ENCODE peak calls at places on chromosomes 4 and X, in four cellular contexts. One of them, this sample, is unnamed. For H3K27me3, the result is how much of the 10 kb centered on the place peaks cover.

GRCh38 chr4:184383497-184384055 is 90.8 kb downstream of the IRF2 start:
- DNase-seq in sigmoid colon: peak
- DNase-seq in Peyer's patch: peak
- DNase-seq in spleen: no peak
- DNase-seq in this sample: no peak

GRCh38 chr4:4673070-4673469 is 131.2 kb upstream of the STX18 start:
- DNase-seq in sigmoid colon: peak
- DNase-seq in Peyer's patch: peak
- DNase-seq in spleen: no peak
- DNase-seq in this sample: no peak

GRCh38 chrX:10041383-10041782 is 74.2 kb downstream of the CLDN34 start:
- DNase-seq in spleen: no peak
- DNase-seq in Peyer's patch: no peak
- DNase-seq in sigmoid colon: no peak
- DNase-seq in this sample: no peak

GRCh38 chr4:42329421-42329820 is 67.9 kb upstream of the SHISA3 start:
- DNase-seq in spleen: no peak
- DNase-seq in Peyer's patch: no peak
- DNase-seq in sigmoid colon: no peak
- DNase-seq in this sample: no peak

GRCh38 chrX:27987862-27988646 is 6.8 kb upstream of the DCAF8L1 start:
- DNase-seq in Peyer's patch: peak
- DNase-seq in spleen: no peak
- DNase-seq in sigmoid colon: no peak
- DNase-seq in this sample: no peak

GRCh38 chrX:153353416-153353815 is 19.5 kb downstream of the ZNF275 start:
- DNase-seq in spleen: no peak
- DNase-seq in sigmoid colon: no peak
- DNase-seq in Peyer's patch: no peak
- DNase-seq in this sample: no peak

GRCh38 chr4:12924253-12924652 is 559.9 kb downstream of the RAB28 start:
- DNase-seq in Peyer's patch: no peak
- DNase-seq in sigmoid colon: no peak
- DNase-seq in spleen: no peak
- DNase-seq in this sample: no peak

GRCh38 chrX:87805829-87806490 is 288.4 kb downstream of the KLHL4 start:
- DNase-seq in sigmoid colon: no peak
- DNase-seq in Peyer's patch: no peak
- DNase-seq in spleen: no peak
- DNase-seq in this sample: no peak

GRCh38 chrX:136166221-136166855 is 19.0 kb downstream of the FHL1 start:
- DNase-seq in spleen: no peak
- DNase-seq in sigmoid colon: peak
- DNase-seq in Peyer's patch: no peak
- DNase-seq in this sample: no peak

GRCh38 chrX:318739-319578 is at the start of gene GTPBP6:
- DNase-seq in sigmoid colon: peak
- DNase-seq in spleen: peak
- DNase-seq in Peyer's patch: peak
- DNase-seq in this sample: peak

GRCh38 chr4:99403380-99404194 is 31.6 kb downstream of the ADH7 start:
- DNase-seq in Peyer's patch: no peak
- DNase-seq in sigmoid colon: no peak
- DNase-seq in spleen: no peak
- DNase-seq in this sample: no peak

GRCh38 chr4:6087669-6088068 is 69.4 kb upstream of the C4orf50 start:
- DNase-seq in spleen: no peak
- DNase-seq in sigmoid colon: peak
- DNase-seq in Peyer's patch: no peak
- DNase-seq in this sample: no peak

GRCh38 chr4:7649741-7650531 is 215.2 kb upstream of the PSAPL1 start:
- DNase-seq in sigmoid colon: peak
- DNase-seq in spleen: peak
- DNase-seq in Peyer's patch: peak
- DNase-seq in this sample: no peak

GRCh38 chr4:83617371-83618021 is 81.6 kb downstream of the GPAT3 start:
- DNase-seq in spleen: no peak
- DNase-seq in Peyer's patch: no peak
- DNase-seq in sigmoid colon: no peak
- DNase-seq in this sample: no peak

GRCh38 chr4:23333556-23333945 is 556.3 kb downstream of the PPARGC1A start:
- DNase-seq in Peyer's patch: no peak
- DNase-seq in sigmoid colon: no peak
- DNase-seq in spleen: no peak
- DNase-seq in this sample: no peak

GRCh38 chrX:136750364-136750763 is 30.4 kb downstream of the ARHGEF6 start:
- DNase-seq in sigmoid colon: no peak
- DNase-seq in Peyer's patch: no peak
- DNase-seq in spleen: no peak
- DNase-seq in this sample: no peak

GRCh38 chrX:40158036-40158706 is 60.4 kb upstream of the BCOR start:
- DNase-seq in sigmoid colon: no peak
- DNase-seq in spleen: peak
- DNase-seq in Peyer's patch: no peak
- DNase-seq in this sample: peak

GRCh38 chr4:8386731-8387130 is 53.8 kb downstream of the ACOX3 start:
- DNase-seq in spleen: no peak
- DNase-seq in Peyer's patch: no peak
- DNase-seq in sigmoid colon: no peak
- DNase-seq in this sample: peak

GRCh38 chrX:130482871-130483270 is 81.1 kb downstream of the RBMX2 start:
- DNase-seq in spleen: no peak
- DNase-seq in Peyer's patch: no peak
- DNase-seq in sigmoid colon: no peak
- DNase-seq in this sample: no peak

GRCh38 chrX:94831364-94831763 is 1157.4 kb downstream of the FAM133A start:
- DNase-seq in sigmoid colon: no peak
- DNase-seq in spleen: no peak
- DNase-seq in Peyer's patch: no peak
- DNase-seq in this sample: no peak

GRCh38 chr4:1655081-1655480 is 29.0 kb downstream of the FAM53A start:
- DNase-seq in spleen: no peak
- DNase-seq in sigmoid colon: no peak
- DNase-seq in Peyer's patch: no peak
- DNase-seq in this sample: no peak

GRCh38 chrX:152927858-152928760 is 30.2 kb downstream of the ZNF185 start:
- DNase-seq in sigmoid colon: no peak
- DNase-seq in Peyer's patch: no peak
- DNase-seq in spleen: peak
- DNase-seq in this sample: no peak

GRCh38 chr4:189143255-189143654 is 797.4 kb upstream of the FRG1 start:
- DNase-seq in sigmoid colon: no peak
- DNase-seq in Peyer's patch: no peak
- DNase-seq in spleen: no peak
- DNase-seq in this sample: no peak

GRCh38 chr4:1720163-1720983 is 750 bp downstream of the TMEM129 start:
- DNase-seq in spleen: peak
- DNase-seq in sigmoid colon: no peak
- DNase-seq in Peyer's patch: peak
- DNase-seq in this sample: peak

GRCh38 chrX:25049347-25049746 is 33.6 kb upstream of the ARX start:
- DNase-seq in spleen: no peak
- DNase-seq in Peyer's patch: no peak
- DNase-seq in sigmoid colon: no peak
- DNase-seq in this sample: no peak

GRCh38 chr4:8504279-8505007 is 63.9 kb downstream of the TRMT44 start:
- DNase-seq in Peyer's patch: no peak
- DNase-seq in sigmoid colon: peak
- DNase-seq in spleen: peak
- DNase-seq in this sample: no peak

GRCh38 chr4:141913928-141914327 is 277.5 kb downstream of the IL15 start:
- DNase-seq in spleen: no peak
- DNase-seq in sigmoid colon: no peak
- DNase-seq in Peyer's patch: no peak
- DNase-seq in this sample: no peak

GRCh38 chr4:156294577-156294976 is 340.9 kb upstream of the CTSO start:
- DNase-seq in Peyer's patch: no peak
- DNase-seq in sigmoid colon: no peak
- DNase-seq in spleen: no peak
- DNase-seq in this sample: no peak

GRCh38 chr4:80611366-80611765 is 275.8 kb downstream of the CFAP299 start:
- DNase-seq in Peyer's patch: peak
- DNase-seq in spleen: no peak
- DNase-seq in sigmoid colon: no peak
- DNase-seq in this sample: no peak

GRCh38 chr4:17562157-17562556 is 14.8 kb upstream of the LAP3 start:
- DNase-seq in Peyer's patch: no peak
- DNase-seq in spleen: no peak
- DNase-seq in sigmoid colon: no peak
- DNase-seq in this sample: no peak

GRCh38 chr4:152578670-152579069 is 42.8 kb upstream of the FBXW7 start:
- DNase-seq in spleen: no peak
- DNase-seq in sigmoid colon: no peak
- DNase-seq in Peyer's patch: no peak
- DNase-seq in this sample: no peak

GRCh38 chr4:120730777-120731320 is 191.7 kb downstream of the PRDM5 start:
- DNase-seq in sigmoid colon: no peak
- DNase-seq in spleen: no peak
- DNase-seq in Peyer's patch: no peak
- DNase-seq in this sample: no peak

GRCh38 chr4:72319596-72319995 is 249.4 kb downstream of the ADAMTS3 start:
- DNase-seq in Peyer's patch: no peak
- DNase-seq in sigmoid colon: no peak
- DNase-seq in spleen: no peak
- DNase-seq in this sample: no peak

DNA sequence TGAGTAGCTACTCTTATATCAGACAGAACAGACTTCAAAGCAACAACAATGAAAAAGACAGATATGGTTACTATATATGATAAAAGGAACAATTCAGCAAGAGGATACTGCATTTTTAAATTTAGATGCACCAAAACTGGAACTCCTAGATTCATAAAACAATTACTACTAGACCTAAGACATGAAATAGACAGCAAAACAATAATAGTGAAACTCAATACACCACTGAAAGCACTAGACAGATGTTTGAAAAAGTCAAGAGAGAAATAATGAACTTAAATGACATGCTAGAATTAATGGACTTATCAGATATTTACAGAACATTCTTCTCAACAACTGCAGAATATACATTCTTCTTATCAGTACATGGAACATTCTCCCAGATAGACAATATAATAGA is 99.5 kb upstream of the ITM2A start:
- DNase-seq in sigmoid colon: no peak
- DNase-seq in spleen: no peak
- DNase-seq in Peyer's patch: no peak
- DNase-seq in this sample: no peak
- TF ChIP-seq POLR2A in sigmoid colon: no peak
- TF ChIP-seq POLR2A in spleen: no peak
- TF ChIP-seq POLR2A in Peyer's patch: no peak
- TF ChIP-seq POLR2A in this sample: no peak

GRCh38 chr4:90906239-90906638 is 779.0 kb downstream of the CCSER1 start:
- DNase-seq in Peyer's patch: no peak
- DNase-seq in spleen: no peak
- DNase-seq in sigmoid colon: no peak
- DNase-seq in this sample: no peak

GRCh38 chr4:90904018-90904417 is 776.8 kb downstream of the CCSER1 start:
- DNase-seq in Peyer's patch: no peak
- DNase-seq in spleen: no peak
- DNase-seq in sigmoid colon: no peak
- DNase-seq in this sample: no peak
- H3K27me3 ChIP-seq in Peyer's patch: under half
- H3K27me3 ChIP-seq in spleen: under half
- H3K27me3 ChIP-seq in sigmoid colon: under half
- H3K27me3 ChIP-seq in this sample: under half

DNA sequence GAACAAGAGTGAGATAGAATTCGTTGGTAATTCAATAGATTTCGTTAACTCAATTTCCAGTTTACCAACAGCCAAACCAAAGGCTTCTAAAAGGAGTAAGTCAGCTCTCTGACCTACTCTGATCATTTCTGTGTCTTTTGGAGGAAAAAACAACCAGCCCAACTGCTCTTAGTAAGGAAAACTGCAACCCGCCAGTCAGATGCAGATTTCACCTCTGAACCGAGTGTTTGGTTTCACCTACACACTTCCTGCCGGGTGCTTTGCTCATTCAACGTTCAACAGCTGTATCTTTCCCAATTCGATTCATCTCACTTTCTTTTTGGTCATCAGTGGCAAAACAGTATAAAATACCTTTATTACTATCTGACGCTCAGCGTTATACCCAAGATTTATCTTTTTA is 24.5 kb downstream of the TMSB4X start:
- DNase-seq in Peyer's patch: peak
- DNase-seq in sigmoid colon: no peak
- DNase-seq in spleen: no peak
- DNase-seq in this sample: no peak
- TF ChIP-seq POLR2A in Peyer's patch: no peak
- TF ChIP-seq POLR2A in sigmoid colon: no peak
- TF ChIP-seq POLR2A in spleen: no peak
- TF ChIP-seq POLR2A in this sample: no peak

GRCh38 chrX:72053508-72053907 is 78.2 kb downstream of the RTL5 start:
- DNase-seq in sigmoid colon: no peak
- DNase-seq in Peyer's patch: no peak
- DNase-seq in spleen: no peak
- DNase-seq in this sample: no peak
- H3K27me3 ChIP-seq in sigmoid colon: under half
- H3K27me3 ChIP-seq in Peyer's patch: under half
- H3K27me3 ChIP-seq in spleen: under half
- H3K27me3 ChIP-seq in this sample: under half